ENCODE peak calls at places on chromosomes 12 and 14, in six cellular contexts. One of them, this sample, is unnamed.

GRCh38 chr12:77830502-77830901 is at the start of gene NAV3:
- DNase-seq in HepG2: no peak
- DNase-seq in stomach: no peak
- DNase-seq in gastrocnemius medialis: no peak
- DNase-seq in A549: no peak
- DNase-seq in heart left ventricle: no peak
- DNase-seq in this sample: no peak

GRCh38 chr14:39138450-39138849 is 24.3 kb downstream of the GEMIN2 start:
- DNase-seq in HepG2: no peak
- DNase-seq in stomach: no peak
- DNase-seq in gastrocnemius medialis: no peak
- DNase-seq in A549: no peak
- DNase-seq in heart left ventricle: no peak
- DNase-seq in this sample: no peak

GRCh38 chr12:50699149-50699548 is 64.8 kb upstream of the ATF1 start:
- DNase-seq in HepG2: peak
- DNase-seq in stomach: no peak
- DNase-seq in gastrocnemius medialis: no peak
- DNase-seq in A549: no peak
- DNase-seq in heart left ventricle: no peak
- DNase-seq in this sample: no peak

GRCh38 chr12:56220611-56221232 is 1.0 kb downstream of the RNF41 start:
- DNase-seq in HepG2: no peak
- DNase-seq in stomach: no peak
- DNase-seq in gastrocnemius medialis: no peak
- DNase-seq in A549: no peak
- DNase-seq in heart left ventricle: no peak
- DNase-seq in this sample: no peak

GRCh38 chr14:79961197-79961596 is 250.1 kb downstream of the DIO2 start:
- DNase-seq in HepG2: no peak
- DNase-seq in stomach: no peak
- DNase-seq in gastrocnemius medialis: no peak
- DNase-seq in A549: no peak
- DNase-seq in heart left ventricle: no peak
- DNase-seq in this sample: no peak

GRCh38 chr12:26226629-26227375 is 31.4 kb downstream of the SSPN start:
- DNase-seq in HepG2: no peak
- DNase-seq in stomach: peak
- DNase-seq in gastrocnemius medialis: no peak
- DNase-seq in A549: no peak
- DNase-seq in heart left ventricle: peak
- DNase-seq in this sample: peak

GRCh38 chr12:122006186-122006926 is 15.3 kb upstream of the BCL7A start:
- DNase-seq in HepG2: no peak
- DNase-seq in stomach: no peak
- DNase-seq in gastrocnemius medialis: no peak
- DNase-seq in A549: no peak
- DNase-seq in heart left ventricle: no peak
- DNase-seq in this sample: no peak

GRCh38 chr12:43104524-43104923 is 447.5 kb downstream of the ADAMTS20 start:
- DNase-seq in HepG2: no peak
- DNase-seq in stomach: no peak
- DNase-seq in gastrocnemius medialis: no peak
- DNase-seq in A549: no peak
- DNase-seq in heart left ventricle: no peak
- DNase-seq in this sample: no peak

GRCh38 chr12:108734200-108734906 is 3.0 kb upstream of the CORO1C start:
- DNase-seq in HepG2: peak
- DNase-seq in stomach: peak
- DNase-seq in gastrocnemius medialis: no peak
- DNase-seq in A549: peak
- DNase-seq in heart left ventricle: no peak
- DNase-seq in this sample: no peak

GRCh38 chr14:61652526-61653262 is 42.6 kb upstream of the HIF1A start:
- DNase-seq in HepG2: no peak
- DNase-seq in stomach: no peak
- DNase-seq in gastrocnemius medialis: no peak
- DNase-seq in A549: no peak
- DNase-seq in heart left ventricle: no peak
- DNase-seq in this sample: no peak

GRCh38 chr12:10364839-10365681 is 24.8 kb downstream of the KLRK1 start:
- DNase-seq in HepG2: peak
- DNase-seq in stomach: peak
- DNase-seq in gastrocnemius medialis: peak
- DNase-seq in A549: peak
- DNase-seq in heart left ventricle: peak
- DNase-seq in this sample: peak

GRCh38 chr14:71166434-71166833 is 259.2 kb downstream of the PCNX1 start:
- DNase-seq in HepG2: peak
- DNase-seq in stomach: no peak
- DNase-seq in gastrocnemius medialis: no peak
- DNase-seq in A549: peak
- DNase-seq in heart left ventricle: no peak
- DNase-seq in this sample: no peak

GRCh38 chr12:26754148-26754547 is 78.8 kb downstream of the ITPR2 start:
- DNase-seq in HepG2: no peak
- DNase-seq in stomach: no peak
- DNase-seq in gastrocnemius medialis: no peak
- DNase-seq in A549: no peak
- DNase-seq in heart left ventricle: no peak
- DNase-seq in this sample: no peak

GRCh38 chr14:100200311-100200710 is 38.6 kb upstream of the YY1 start:
- DNase-seq in HepG2: no peak
- DNase-seq in stomach: no peak
- DNase-seq in gastrocnemius medialis: no peak
- DNase-seq in A549: no peak
- DNase-seq in heart left ventricle: no peak
- DNase-seq in this sample: no peak

GRCh38 chr14:38210587-38211257 is 3.0 kb downstream of the SSTR1 start:
- DNase-seq in HepG2: no peak
- DNase-seq in stomach: peak
- DNase-seq in gastrocnemius medialis: no peak
- DNase-seq in A549: peak
- DNase-seq in heart left ventricle: peak
- DNase-seq in this sample: no peak

GRCh38 chr14:69695664-69696527 is 71.0 kb upstream of the SRSF5 start:
- DNase-seq in HepG2: no peak
- DNase-seq in stomach: peak
- DNase-seq in gastrocnemius medialis: no peak
- DNase-seq in A549: no peak
- DNase-seq in heart left ventricle: no peak
- DNase-seq in this sample: no peak

GRCh38 chr14:50677527-50678063 is 9.5 kb upstream of the SAV1 start:
- DNase-seq in HepG2: peak
- DNase-seq in stomach: no peak
- DNase-seq in gastrocnemius medialis: no peak
- DNase-seq in A549: peak
- DNase-seq in heart left ventricle: no peak
- DNase-seq in this sample: peak

GRCh38 chr14:83058068-83058467 is 1524.4 kb upstream of the SEL1L start:
- DNase-seq in HepG2: no peak
- DNase-seq in stomach: no peak
- DNase-seq in gastrocnemius medialis: no peak
- DNase-seq in A549: no peak
- DNase-seq in heart left ventricle: no peak
- DNase-seq in this sample: no peak

GRCh38 chr14:31439554-31439953 is 17.8 kb downstream of the DTD2 start:
- DNase-seq in HepG2: no peak
- DNase-seq in stomach: no peak
- DNase-seq in gastrocnemius medialis: no peak
- DNase-seq in A549: no peak
- DNase-seq in heart left ventricle: no peak
- DNase-seq in this sample: no peak

GRCh38 chr14:99522457-99522891 is 41.3 kb downstream of the CCNK start:
- DNase-seq in HepG2: no peak
- DNase-seq in stomach: no peak
- DNase-seq in gastrocnemius medialis: no peak
- DNase-seq in A549: peak
- DNase-seq in heart left ventricle: no peak
- DNase-seq in this sample: no peak

GRCh38 chr14:90782892-90783291 is 33.3 kb downstream of the TTC7B start:
- DNase-seq in HepG2: no peak
- DNase-seq in stomach: no peak
- DNase-seq in gastrocnemius medialis: no peak
- DNase-seq in A549: no peak
- DNase-seq in heart left ventricle: no peak
- DNase-seq in this sample: no peak

GRCh38 chr14:21913759-21914158 is 240.1 kb upstream of the OR4E1 start:
- DNase-seq in HepG2: peak
- DNase-seq in stomach: peak
- DNase-seq in gastrocnemius medialis: no peak
- DNase-seq in A549: peak
- DNase-seq in heart left ventricle: peak
- DNase-seq in this sample: peak

GRCh38 chr14:95623195-95623594 is 63.0 kb upstream of the TCL1B start:
- DNase-seq in HepG2: no peak
- DNase-seq in stomach: no peak
- DNase-seq in gastrocnemius medialis: no peak
- DNase-seq in A549: no peak
- DNase-seq in heart left ventricle: no peak
- DNase-seq in this sample: no peak

GRCh38 chr12:103114296-103115055 is 157.0 kb downstream of the ASCL1 start:
- DNase-seq in HepG2: no peak
- DNase-seq in stomach: no peak
- DNase-seq in gastrocnemius medialis: no peak
- DNase-seq in A549: no peak
- DNase-seq in heart left ventricle: no peak
- DNase-seq in this sample: no peak

GRCh38 chr12:70660620-70661219 is 23.5 kb upstream of the PTPRB start:
- DNase-seq in HepG2: no peak
- DNase-seq in stomach: no peak
- DNase-seq in gastrocnemius medialis: peak
- DNase-seq in A549: peak
- DNase-seq in heart left ventricle: peak
- DNase-seq in this sample: no peak

GRCh38 chr12:42961395-42961794 is 371.8 kb upstream of the PRICKLE1 start:
- DNase-seq in HepG2: peak
- DNase-seq in stomach: no peak
- DNase-seq in gastrocnemius medialis: no peak
- DNase-seq in A549: peak
- DNase-seq in heart left ventricle: no peak
- DNase-seq in this sample: peak

GRCh38 chr12:6265038-6265405 is 45.5 kb upstream of the PLEKHG6 start:
- DNase-seq in HepG2: no peak
- DNase-seq in stomach: no peak
- DNase-seq in gastrocnemius medialis: no peak
- DNase-seq in A549: no peak
- DNase-seq in heart left ventricle: no peak
- DNase-seq in this sample: no peak

GRCh38 chr14:93903342-93904184 is 23.6 kb upstream of the FAM181A start:
- DNase-seq in HepG2: peak
- DNase-seq in stomach: peak
- DNase-seq in gastrocnemius medialis: no peak
- DNase-seq in A549: peak
- DNase-seq in heart left ventricle: no peak
- DNase-seq in this sample: no peak
- TF ChIP-seq POLR2A in HepG2: no peak
- TF ChIP-seq POLR2A in stomach: no peak
- TF ChIP-seq POLR2A in gastrocnemius medialis: no peak
- TF ChIP-seq POLR2A in A549: no peak
- TF ChIP-seq POLR2A in heart left ventricle: no peak
- TF ChIP-seq POLR2A in this sample: no peak

GRCh38 chr14:74905595-74906142 is 17.4 kb downstream of the RPS6KL1 start:
- DNase-seq in HepG2: peak
- DNase-seq in stomach: peak
- DNase-seq in gastrocnemius medialis: peak
- DNase-seq in A549: peak
- DNase-seq in heart left ventricle: peak
- DNase-seq in this sample: peak
- TF ChIP-seq POLR2A in HepG2: no peak
- TF ChIP-seq POLR2A in stomach: no peak
- TF ChIP-seq POLR2A in gastrocnemius medialis: no peak
- TF ChIP-seq POLR2A in A549: no peak
- TF ChIP-seq POLR2A in heart left ventricle: peak
- TF ChIP-seq POLR2A in this sample: no peak

GRCh38 chr14:105021656-105022275 is 883 bp upstream of the CDCA4 start:
- DNase-seq in HepG2: peak
- DNase-seq in stomach: peak
- DNase-seq in gastrocnemius medialis: no peak
- DNase-seq in A549: peak
- DNase-seq in heart left ventricle: no peak
- DNase-seq in this sample: no peak

GRCh38 chr14:105022276-105022670 is 1.4 kb upstream of the CDCA4 start:
- DNase-seq in HepG2: no peak
- DNase-seq in stomach: no peak
- DNase-seq in gastrocnemius medialis: no peak
- DNase-seq in A549: no peak
- DNase-seq in heart left ventricle: no peak
- DNase-seq in this sample: no peak

GRCh38 chr14:105019861-105020814 is 745 bp downstream of the CDCA4 start:
- DNase-seq in HepG2: no peak
- DNase-seq in stomach: peak
- DNase-seq in gastrocnemius medialis: no peak
- DNase-seq in A549: peak
- DNase-seq in heart left ventricle: no peak
- DNase-seq in this sample: no peak

GRCh38 chr14:105023144-105023543 is 2.3 kb upstream of the CDCA4 start:
- DNase-seq in HepG2: no peak
- DNase-seq in stomach: no peak
- DNase-seq in gastrocnemius medialis: no peak
- DNase-seq in A549: no peak
- DNase-seq in heart left ventricle: no peak
- DNase-seq in this sample: no peak

GRCh38 chr14:105020815-105021655 is at the start of gene CDCA4:
- DNase-seq in HepG2: peak
- DNase-seq in stomach: peak
- DNase-seq in gastrocnemius medialis: peak
- DNase-seq in A549: peak
- DNase-seq in heart left ventricle: peak
- DNase-seq in this sample: peak
- TF ChIP-seq POLR2A in HepG2: peak
- TF ChIP-seq POLR2A in stomach: no peak
- TF ChIP-seq POLR2A in gastrocnemius medialis: peak
- TF ChIP-seq POLR2A in A549: peak
- TF ChIP-seq POLR2A in heart left ventricle: peak
- TF ChIP-seq POLR2A in this sample: peak

DNA sequence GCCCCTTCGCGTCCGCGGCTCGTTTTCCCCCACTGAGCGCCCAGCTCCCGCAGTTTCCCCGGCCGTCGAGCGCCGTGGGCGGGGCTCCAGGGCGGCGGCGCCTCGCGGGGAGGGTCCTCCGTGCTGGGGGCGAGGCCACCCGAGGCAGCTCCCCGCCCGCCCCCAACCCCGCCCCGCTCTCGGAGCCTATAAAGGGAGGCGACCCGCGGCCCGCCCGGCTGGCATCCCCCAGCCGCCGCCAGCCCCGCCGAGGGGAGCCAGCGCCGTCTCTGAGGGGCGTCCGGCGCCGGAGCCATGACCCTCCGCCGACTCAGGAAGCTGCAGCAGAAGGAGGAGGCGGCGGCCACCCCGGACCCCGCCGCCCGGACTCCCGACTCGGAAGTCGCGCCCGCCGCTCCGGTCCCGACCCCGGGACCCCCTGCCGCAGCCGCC is at the start of gene TAMALIN:
- DNase-seq in HepG2: no peak
- DNase-seq in stomach: peak
- DNase-seq in gastrocnemius medialis: peak
- DNase-seq in A549: no peak
- DNase-seq in heart left ventricle: peak
- DNase-seq in this sample: peak
- TF ChIP-seq POLR2A in HepG2: no peak
- TF ChIP-seq POLR2A in stomach: no peak
- TF ChIP-seq POLR2A in gastrocnemius medialis: peak
- TF ChIP-seq POLR2A in A549: no peak
- TF ChIP-seq POLR2A in heart left ventricle: peak
- TF ChIP-seq POLR2A in this sample: peak